ENCODE peak calls at places on chromosomes 3 and 15, in nine cellular contexts. E is HTR-8/SVneo; C is activated CD4-positive, alpha-beta memory T cell treated with anti-CD3 and anti-CD28 coated beads for 36 hours; W is stimulated activated CD4-positive, alpha-beta T cell treated with anti-CD3 and anti-CD28 coated beads, Interleukin-12 subunit alpha, Interleukin-12 subunit beta, amount 100 ng/mL, for 24 hours; P is SW480; M is posterior cingulate gyrus; I is retina; Z is T-helper 17 cell; O is SK-N-DZ. N is an unnamed sample.

GRCh38 chr15:58513008-58513407 is 81.2 kb downstream of the LIPC start:
- DNase-seq in M (no peak), Z (no peak), P (no peak), I (no peak), W (no peak), C (no peak), O (no peak), E (no peak), N (no peak)

GRCh38 chr15:100780208-100780800 is 99.3 kb upstream of the ALDH1A3 start:
- DNase-seq in M (no peak), Z (no peak), E (no peak), O (no peak), I (no peak), C (no peak), P (no peak), W (no peak), N (no peak)

GRCh38 chr15:69044899-69045298 is 30.4 kb downstream of the NOX5 start:
- DNase-seq in I (no peak), M (no peak), E (peak), C (no peak), W (no peak), P (no peak), Z (no peak), O (no peak), N (no peak)

GRCh38 chr3:42490243-42490642 is 12.2 kb upstream of the VIPR1 start:
- DNase-seq in C (no peak), I (no peak), M (no peak), E (no peak), W (no peak), Z (no peak), P (no peak), O (no peak), N (no peak)

GRCh38 chr3:195548496-195548895 is 5.4 kb upstream of the PPP1R2 start:
- DNase-seq in P (peak), W (no peak), Z (no peak), O (no peak), C (no peak), M (no peak), I (no peak), E (no peak), N (no peak)

GRCh38 chr3:71163216-71163918 is 420.2 kb downstream of the FOXP1 start:
- DNase-seq in E (no peak), P (no peak), O (no peak), C (no peak), M (no peak), Z (no peak), I (no peak), W (no peak), N (no peak)

GRCh38 chr3:141385386-141386079 is 17.2 kb downstream of the ZBTB38 start:
- DNase-seq in W (no peak), I (peak), C (no peak), Z (no peak), E (no peak), M (no peak), P (no peak), O (no peak), N (no peak)

GRCh38 chr15:38076806-38077205 is 142.4 kb downstream of the TMCO5A start:
- DNase-seq in W (no peak), Z (no peak), P (no peak), O (no peak), E (no peak), M (no peak), C (no peak), I (peak), N (no peak)

GRCh38 chr3:150385296-150386242 is 22.5 kb upstream of the TSC22D2 start:
- DNase-seq in O (no peak), I (no peak), W (no peak), Z (no peak), M (no peak), E (no peak), C (peak), P (no peak), N (no peak)

GRCh38 chr3:2869905-2870304 is 240.3 kb downstream of the IL5RA start:
- DNase-seq in I (no peak), O (no peak), W (no peak), E (no peak), Z (no peak), C (no peak), P (no peak), M (no peak), N (no peak)

GRCh38 chr3:193946945-193947344 is 189.0 kb upstream of the HES1 start:
- DNase-seq in E (no peak), W (no peak), P (peak), O (no peak), Z (no peak), M (no peak), I (no peak), C (no peak), N (no peak)

GRCh38 chr3:77939726-77940125 is 899.8 kb downstream of the ROBO2 start:
- DNase-seq in I (no peak), E (no peak), M (no peak), C (no peak), W (no peak), O (no peak), Z (no peak), P (no peak), N (no peak)

GRCh38 chr3:149657796-149658443 is at the start of gene WWTR1:
- DNase-seq in E (peak), I (peak), C (peak), O (no peak), Z (peak), P (peak), M (peak), W (no peak), N (peak)

GRCh38 chr3:123447749-123448502 is 964 bp downstream of the ADCY5 start:
- DNase-seq in M (no peak), E (no peak), O (no peak), C (peak), W (no peak), I (no peak), P (no peak), Z (no peak), N (no peak)

GRCh38 chr3:117355566-117355965 is 646.0 kb downstream of the TUSC7 start:
- DNase-seq in Z (no peak), C (no peak), E (no peak), I (peak), M (no peak), O (peak), P (no peak), W (no peak), N (no peak)

GRCh38 chr15:87557871-87558270 is 698.7 kb downstream of the NTRK3 start:
- DNase-seq in P (no peak), C (no peak), Z (no peak), M (no peak), W (no peak), O (no peak), I (no peak), E (no peak), N (no peak)

GRCh38 chr3:127679534-127680145 is 6.9 kb downstream of the ABTB1 start:
- DNase-seq in I (no peak), W (no peak), O (no peak), Z (no peak), E (no peak), P (no peak), M (peak), C (peak), N (no peak)

GRCh38 chr3:106115557-106115956 is 246.7 kb upstream of the CBLB start:
- DNase-seq in Z (no peak), W (no peak), M (no peak), I (no peak), O (no peak), E (no peak), C (no peak), P (no peak), N (no peak)

GRCh38 chr15:90295270-90295648 is 29.8 kb downstream of the NGRN start:
- DNase-seq in I (no peak), P (no peak), W (no peak), Z (no peak), O (no peak), C (no peak), M (no peak), E (no peak), N (no peak)

GRCh38 chr15:74400313-74400850 is 32.9 kb upstream of the CYP11A1 start:
- DNase-seq in I (no peak), O (no peak), P (no peak), W (no peak), Z (no peak), E (no peak), C (peak), M (no peak), N (no peak)

GRCh38 chr3:101690972-101691371 is 4.5 kb upstream of the RPL24 start:
- DNase-seq in M (no peak), W (no peak), P (no peak), C (peak), I (no peak), O (no peak), Z (no peak), E (no peak), N (no peak)

GRCh38 chr15:48774484-48774883 is 36.4 kb downstream of the CEP152 start:
- DNase-seq in E (no peak), C (no peak), O (no peak), Z (no peak), P (no peak), M (no peak), I (no peak), W (no peak), N (no peak)

GRCh38 chr3:141384575-141384974 is 16.3 kb downstream of the ZBTB38 start:
- DNase-seq in E (no peak), C (no peak), P (no peak), O (no peak), W (no peak), I (peak), Z (no peak), M (no peak), N (no peak)

GRCh38 chr3:150597646-150598045 is 5.5 kb upstream of the SELENOT start:
- DNase-seq in C (no peak), I (no peak), W (no peak), M (no peak), Z (no peak), O (no peak), P (no peak), E (no peak), N (no peak)

GRCh38 chr3:105465251-105465853 is 98.6 kb downstream of the ALCAM start:
- DNase-seq in E (no peak), P (no peak), W (no peak), I (no peak), Z (no peak), O (no peak), M (no peak), C (no peak), N (no peak)

GRCh38 chr3:196942915-196943277 is 568 bp upstream of the NCBP2 start:
- DNase-seq in C (peak), W (no peak), O (no peak), M (no peak), I (no peak), E (peak), P (no peak), Z (no peak), N (no peak)

N was measured in nucleus accumbens.